ENCODE peak calls at places on chromosomes 1 and 21, in four cellular contexts. T is uterus, N is amygdala, R is non-pigmented ciliary epithelial cell. G is an unnamed sample.

GRCh38 chr1:167291539-167292195 is 71.0 kb downstream of the POU2F1 start:
- DNase-seq in T (no peak), N (no peak), R (no peak), G (no peak)

GRCh38 chr1:43954036-43954435 is 7.3 kb downstream of the IPO13 start:
- DNase-seq in T (no peak), N (no peak), R (no peak), G (no peak)

GRCh38 chr1:53731779-53732305 is 7.1 kb downstream of the GLIS1 start:
- DNase-seq in T (no peak), N (no peak), R (no peak), G (no peak)

GRCh38 chr1:31760422-31760900 is 3.7 kb downstream of the ADGRB2 start:
- DNase-seq in T (no peak), N (no peak), R (no peak), G (no peak)

GRCh38 chr1:115505157-115505571 is 136.6 kb upstream of the VANGL1 start:
- DNase-seq in T (no peak), N (no peak), R (no peak), G (no peak)

GRCh38 chr1:1875932-1876331 is 15.0 kb downstream of the GNB1 start:
- DNase-seq in T (no peak), N (no peak), R (no peak), G (no peak)

GRCh38 chr1:64505232-64505943 is 35.5 kb downstream of the CACHD1 start:
- DNase-seq in T (peak), N (no peak), R (no peak), G (no peak)

GRCh38 chr1:94883688-94884087 is 43.2 kb downstream of the CNN3 start:
- DNase-seq in T (no peak), N (no peak), R (no peak), G (no peak)

GRCh38 chr1:39965051-39965450 is 10.1 kb downstream of the MFSD2A start:
- DNase-seq in T (no peak), N (no peak), R (no peak), G (no peak)

GRCh38 chr1:246503341-246503740 is 3.7 kb downstream of the SMYD3 start:
- DNase-seq in T (no peak), N (no peak), R (no peak), G (peak)

GRCh38 chr1:108877858-108878257 is 1.1 kb downstream of the GPSM2 start:
- DNase-seq in T (no peak), N (no peak), R (no peak), G (no peak)

GRCh38 chr1:117161887-117162286 is 40.3 kb upstream of the TRIM45 start:
- DNase-seq in T (no peak), N (no peak), R (no peak), G (no peak)

GRCh38 chr1:180920702-180921101 is 8.0 kb downstream of the KIAA1614 start:
- DNase-seq in T (no peak), N (no peak), R (no peak), G (no peak)

GRCh38 chr1:172135076-172135672 is 285.3 kb upstream of the C1orf105 start:
- DNase-seq in T (no peak), N (no peak), R (no peak), G (no peak)

GRCh38 chr1:23422313-23422877 is 2.2 kb downstream of the TCEA3 start:
- DNase-seq in T (peak), N (no peak), R (peak), G (no peak)

GRCh38 chr1:206699626-206700025 is 14.9 kb downstream of the MAPKAPK2 start:
- DNase-seq in T (peak), N (no peak), R (no peak), G (no peak)

GRCh38 chr21:25818156-25818950 is 83.6 kb downstream of the GABPA start:
- DNase-seq in T (no peak), N (no peak), R (no peak), G (no peak)

GRCh38 chr1:48003741-48004503 is 6.7 kb upstream of the TRABD2B start:
- DNase-seq in T (no peak), N (no peak), R (no peak), G (no peak)

GRCh38 chr1:7552402-7552801 is 218.7 kb upstream of the VAMP3 start:
- DNase-seq in T (peak), N (no peak), R (no peak), G (no peak)

GRCh38 chr1:60049188-60049587 is 24.4 kb downstream of the C1orf87 start:
- DNase-seq in T (no peak), N (no peak), R (no peak), G (no peak)

G was measured in epithelial cell of prostate.